ENCODE peak calls at places on chromosome 7, in five cellular contexts. J, Z, B, E and M are unnamed samples.

GRCh38 chr7:137574836-137575235 is 231.3 kb upstream of the PTN start:
- DNase-seq in J (no peak), Z (no peak), B (no peak), E (no peak), M (no peak)

GRCh38 chr7:74343281-74344127 is 54.3 kb downstream of the CLIP2 start:
- DNase-seq in J (no peak), Z (peak), B (no peak), E (no peak), M (no peak)

GRCh38 chr7:45080958-45081669 is 7.7 kb downstream of the NACAD start:
- DNase-seq in J (peak), Z (no peak), B (no peak), E (no peak), M (no peak)

GRCh38 chr7:50584793-50585399 is 19.7 kb upstream of the DDC start:
- DNase-seq in J (no peak), Z (no peak), B (no peak), E (no peak), M (no peak)

GRCh38 chr7:36650766-36651310 is 73.5 kb downstream of the AOAH start:
- DNase-seq in J (no peak), Z (peak), B (no peak), E (no peak), M (no peak)

GRCh38 chr7:9955138-9955537 is 1018.5 kb upstream of the PHF14 start:
- DNase-seq in J (no peak), Z (no peak), B (no peak), E (no peak), M (no peak)

GRCh38 chr7:124364283-124364682 is 331.4 kb upstream of the TMEM229A start:
- DNase-seq in J (no peak), Z (no peak), B (no peak), E (no peak), M (no peak)

GRCh38 chr7:102152672-102153585 is 133.7 kb upstream of the SH2B2 start:
- DNase-seq in J (peak), Z (peak), B (no peak), E (peak), M (no peak)

GRCh38 chr7:90349305-90349704 is 2.8 kb downstream of the GTPBP10 start:
- DNase-seq in J (no peak), Z (no peak), B (no peak), E (no peak), M (no peak)

DNA sequence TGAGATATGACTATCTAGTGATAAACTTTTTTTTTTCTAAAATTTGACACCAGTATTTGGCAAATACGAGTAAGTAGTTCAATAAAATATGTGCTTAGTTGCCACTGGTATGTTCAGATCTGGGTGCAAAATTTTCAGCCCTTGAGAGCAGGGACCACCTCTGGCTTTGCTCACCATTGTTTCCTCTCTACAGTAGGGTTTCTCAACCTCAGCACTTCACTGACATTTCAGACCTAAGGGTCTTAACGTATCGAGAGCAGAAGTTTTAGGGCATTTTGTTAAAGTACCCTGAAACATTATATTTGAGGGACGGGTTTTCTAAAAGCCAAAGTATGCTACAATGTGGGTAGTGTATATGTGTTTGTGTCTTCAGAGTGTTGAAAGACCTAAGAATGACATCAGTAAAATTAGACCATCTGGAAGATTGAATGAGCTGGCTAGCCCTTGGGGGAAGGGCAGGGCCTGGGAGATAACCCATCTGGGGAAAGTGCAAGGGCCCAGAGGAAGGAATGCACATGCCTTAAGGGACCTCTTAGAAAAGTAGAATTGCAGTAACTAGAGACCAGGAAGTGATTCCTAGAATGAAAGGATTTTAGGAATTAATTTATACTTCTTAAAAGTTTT is 11.8 kb downstream of the BZW2 start:
- DNase-seq in J (no peak), Z (peak), B (no peak), E (peak), M (no peak)
- H3K27ac ChIP-seq in J (no peak), Z (peak), B (no peak), E (peak), M (no peak)

GRCh38 chr7:143012001-143012400 is 14.9 kb downstream of the OR9A2 start:
- DNase-seq in J (no peak), Z (no peak), B (no peak), E (no peak), M (no peak)
- H3K27ac ChIP-seq in J (no peak), Z (no peak), B (no peak), E (no peak), M (no peak)

DNA sequence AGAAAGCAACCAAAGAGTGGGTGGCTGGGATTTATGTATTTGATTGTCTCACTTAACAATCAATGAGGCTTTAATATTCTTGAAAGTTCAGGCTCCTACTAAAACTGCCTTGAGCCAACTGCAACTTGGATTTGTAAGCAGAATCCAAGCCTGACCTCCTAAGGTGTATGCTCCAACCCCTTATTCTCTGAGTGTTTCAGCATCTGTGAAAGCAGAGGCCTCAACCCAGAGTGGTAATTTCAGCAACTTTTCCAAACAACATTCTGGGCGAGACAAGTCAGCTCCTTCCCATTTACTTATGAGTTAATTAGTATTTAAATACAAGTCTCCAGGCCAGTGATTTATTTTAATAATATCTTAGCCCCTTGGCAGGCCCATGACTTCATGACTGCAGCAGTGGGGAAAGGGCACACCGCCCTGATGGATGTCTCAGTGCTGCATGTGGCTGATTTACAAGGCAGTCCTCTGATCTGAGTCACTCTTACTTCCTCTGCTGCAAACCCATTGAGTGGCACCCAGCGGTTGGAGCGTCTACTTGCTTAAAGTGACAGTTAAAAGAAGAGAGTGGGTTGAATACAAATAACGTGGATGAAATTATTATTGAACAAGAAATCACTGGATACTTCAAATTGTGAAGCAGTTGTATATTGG is 209.1 kb downstream of the TRIL start:
- DNase-seq in J (no peak), Z (peak), B (no peak), E (no peak), M (peak)
- H3K27ac ChIP-seq in J (no peak), Z (peak), B (no peak), E (no peak), M (no peak)

GRCh38 chr7:99617187-99617781 is 538 bp downstream of the ZSCAN25 start:
- DNase-seq in J (no peak), Z (peak), B (no peak), E (no peak), M (no peak)
- H3K27ac ChIP-seq in J (peak), Z (peak), B (peak), E (peak), M (peak)

DNA sequence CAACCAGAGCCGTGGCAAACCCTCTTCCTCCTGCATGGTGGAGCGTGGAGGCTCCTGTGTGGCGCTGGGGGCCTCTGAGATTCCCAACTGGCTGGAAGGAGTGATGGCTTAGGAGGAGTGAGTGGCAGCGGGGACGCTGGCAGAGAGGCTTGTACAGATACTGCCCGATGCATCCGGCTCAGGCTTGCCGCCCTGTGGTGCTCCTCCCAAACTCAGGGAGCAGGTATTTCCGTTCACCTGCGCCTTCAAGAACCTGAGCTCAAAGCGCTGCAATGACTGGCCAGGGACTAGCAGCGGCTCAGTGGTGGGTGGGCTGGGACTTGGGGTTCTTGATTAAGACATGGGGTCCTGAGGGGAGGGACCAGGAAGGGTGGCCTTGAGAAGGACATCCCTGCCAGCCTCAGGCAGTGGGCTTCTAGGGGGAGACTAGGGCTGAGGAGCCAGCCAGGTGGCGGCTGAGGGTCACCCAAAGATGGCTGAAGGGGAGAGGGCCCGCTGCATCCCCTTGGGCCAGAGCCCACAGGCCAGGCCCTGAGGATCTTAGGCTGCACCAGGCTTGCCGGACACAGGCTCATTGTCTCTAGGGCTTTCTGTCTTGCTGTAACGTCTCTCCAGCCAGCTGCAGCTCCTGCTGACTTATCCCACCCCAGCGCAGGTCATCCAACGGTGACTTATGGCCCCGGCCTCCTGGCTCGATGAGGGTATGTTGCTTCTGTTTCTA is 3.2 kb downstream of the ZNF775 start:
- DNase-seq in J (no peak), Z (no peak), B (no peak), E (no peak), M (no peak)
- H3K27ac ChIP-seq in J (no peak), Z (no peak), B (no peak), E (no peak), M (no peak)

DNA sequence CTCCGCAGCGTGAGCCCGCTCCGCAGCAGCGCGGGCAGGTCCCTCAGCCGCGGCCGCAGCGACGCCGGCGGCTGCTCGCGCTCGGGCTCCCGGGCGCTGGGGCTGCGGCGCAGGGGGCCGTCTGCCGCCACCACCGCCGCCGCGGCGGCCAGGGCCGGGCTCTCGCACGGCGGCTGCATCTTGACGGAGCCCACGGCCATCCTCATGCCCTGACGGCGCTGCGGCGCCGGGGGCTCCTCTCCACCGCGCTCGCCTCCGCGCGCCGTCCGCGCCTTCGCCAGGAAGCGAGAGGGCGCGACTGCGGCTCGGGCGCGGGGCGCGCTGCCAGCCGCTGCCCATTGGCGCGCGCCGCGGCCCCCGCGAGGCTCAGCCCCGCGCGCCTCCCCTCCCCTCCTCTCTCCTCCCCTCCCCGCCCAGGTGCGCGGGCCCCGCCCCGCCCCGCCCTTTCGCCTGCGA is at the start of gene RAPGEF5:
- DNase-seq in J (peak), Z (peak), B (no peak), E (no peak), M (peak)
- H3K27ac ChIP-seq in J (no peak), Z (no peak), B (no peak), E (no peak), M (no peak)